ENCODE peak calls at places on chromosome 5, in eight cellular contexts. X is IMR-90, B is psoas muscle, S is HCT116, Q is spleen, N is aorta, T is pancreas, D is small intestine. I is an unnamed sample. For H3K4me1 and H3K27me3, the result is how much of the 10 kb centered on the place peaks cover.

GRCh38 chr5:92505925-92506324 is 1075.1 kb downstream of the NR2F1-AS1 start:
- DNase-seq in N (no peak), B (no peak), X (peak), D (peak), Q (no peak), S (no peak), T (no peak), I (no peak)

GRCh38 chr5:61120534-61120933 is 41.7 kb downstream of the SMIM15 start:
- DNase-seq in S (no peak), T (no peak), N (no peak), D (no peak), B (no peak), Q (no peak), X (peak), I (no peak)

GRCh38 chr5:6490246-6490645 is 41.6 kb downstream of the UBE2QL1 start:
- DNase-seq in D (no peak), X (no peak), S (no peak), B (no peak), N (no peak), T (no peak), Q (no peak), I (no peak)

GRCh38 chr5:7208911-7209310 is 187.0 kb upstream of the ADCY2 start:
- DNase-seq in S (no peak), D (peak), B (peak), T (no peak), N (no peak), Q (no peak), X (no peak), I (no peak)

GRCh38 chr5:64949331-64949730 is 180.6 kb downstream of the CWC27 start:
- DNase-seq in X (no peak), S (no peak), B (no peak), N (no peak), D (no peak), Q (no peak), T (no peak), I (no peak)

GRCh38 chr5:111948517-111948916 is 191.5 kb upstream of the NREP start:
- DNase-seq in B (no peak), X (peak), T (no peak), D (no peak), Q (no peak), N (no peak), S (peak), I (no peak)

GRCh38 chr5:74542477-74542876 is 98.1 kb downstream of the ENC1 start:
- DNase-seq in X (no peak), B (no peak), N (no peak), Q (no peak), T (no peak), S (no peak), D (no peak), I (no peak)

GRCh38 chr5:85010014-85010562 is 625.4 kb upstream of the EDIL3 start:
- DNase-seq in X (no peak), T (no peak), B (no peak), Q (no peak), S (no peak), D (no peak), N (no peak), I (no peak)

GRCh38 chr5:132387649-132388117 is 18.2 kb downstream of the SLC22A5 start:
- DNase-seq in S (peak), B (peak), T (no peak), D (peak), Q (no peak), X (peak), N (peak), I (no peak)

GRCh38 chr5:157827429-157827828 is 31.5 kb downstream of the CLINT1 start:
- DNase-seq in Q (no peak), X (peak), D (no peak), B (no peak), S (no peak), T (no peak), N (no peak), I (no peak)

GRCh38 chr5:14270212-14270702 is 127.1 kb downstream of the TRIO start:
- DNase-seq in B (peak), N (no peak), Q (no peak), D (peak), T (no peak), X (peak), S (peak), I (no peak)

GRCh38 chr5:33310471-33310870 is 130.3 kb upstream of the TARS1 start:
- DNase-seq in T (no peak), Q (no peak), D (no peak), S (no peak), B (no peak), N (no peak), X (peak), I (no peak)
- H3K4me1 ChIP-seq in T (under half), Q (under half), D (under half), S (under half), B (under half), N (under half), X (under half), I (under half)

GRCh38 chr5:168833383-168833782 is 254.2 kb upstream of the PANK3 start:
- DNase-seq in D (no peak), Q (no peak), X (no peak), T (no peak), B (no peak), N (no peak), S (no peak), I (no peak)

GRCh38 chr5:168842571-168843205 is 263.5 kb upstream of the PANK3 start:
- DNase-seq in T (no peak), Q (no peak), N (no peak), X (no peak), S (no peak), D (no peak), B (no peak), I (no peak)

GRCh38 chr5:168836603-168837245 is 257.6 kb upstream of the PANK3 start:
- DNase-seq in B (no peak), D (no peak), N (no peak), X (no peak), T (no peak), S (no peak), Q (no peak), I (no peak)

GRCh38 chr5:168833936-168834335 is 254.8 kb upstream of the PANK3 start:
- DNase-seq in B (no peak), D (no peak), T (no peak), S (no peak), Q (no peak), N (no peak), X (no peak), I (no peak)

DNA sequence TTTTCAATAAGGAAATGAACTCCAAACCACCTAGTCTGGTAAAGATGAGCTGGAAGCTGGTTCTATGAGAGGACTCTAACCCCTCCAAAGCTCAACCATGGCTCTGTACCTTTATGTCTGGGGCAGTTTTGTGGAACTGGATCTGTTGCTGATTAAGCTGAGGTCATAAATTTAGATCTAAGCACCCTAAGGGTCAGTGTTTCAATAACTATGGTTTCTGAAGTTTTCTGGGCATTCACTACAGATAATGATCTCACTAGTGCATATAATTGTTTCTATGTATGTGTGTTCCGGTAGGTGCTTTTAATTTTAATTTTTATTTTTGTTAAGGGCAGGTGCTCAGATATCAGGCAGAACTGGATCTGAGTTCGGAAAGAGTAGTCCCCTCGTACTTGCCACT is 258.7 kb upstream of the PANK3 start:
- DNase-seq in B (no peak), S (no peak), Q (no peak), N (no peak), D (no peak), T (no peak), X (no peak), I (no peak)
- H3K27me3 ChIP-seq in B (under half), S (half or more), Q (under half), N (under half), D (under half), T (under half), X (under half), I (under half)

DNA sequence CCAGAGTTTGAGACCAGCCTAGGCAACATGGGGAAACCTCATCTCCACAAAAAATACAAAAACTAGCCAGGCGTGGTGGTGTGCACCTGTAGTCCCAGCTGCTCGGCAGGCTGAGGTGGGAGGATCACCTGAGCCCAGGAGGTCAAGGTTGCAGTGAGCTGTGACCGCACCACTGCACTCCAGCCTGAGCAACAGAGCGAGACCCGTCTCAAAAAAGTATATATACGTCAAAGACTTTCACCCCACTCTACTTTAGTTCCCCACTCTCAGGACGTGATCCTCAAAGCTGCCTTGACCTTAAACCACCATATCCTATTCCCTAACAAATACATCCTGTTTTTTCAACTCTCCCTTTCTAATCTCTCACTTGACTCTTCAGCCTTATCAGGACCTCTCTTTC is 41.0 kb downstream of the PCDHGC5 start:
- DNase-seq in D (no peak), X (no peak), N (no peak), B (no peak), T (no peak), Q (no peak), S (no peak), I (no peak)
- H3K4me1 ChIP-seq in D (under half), X (under half), N (under half), B (under half), T (under half), Q (under half), S (under half), I (under half)

GRCh38 chr5:73314395-73315195 is 134.0 kb downstream of the FOXD1 start:
- DNase-seq in S (no peak), X (peak), B (no peak), N (no peak), D (no peak), Q (no peak), T (no peak), I (no peak)

GRCh38 chr5:73307645-73308346 is 134.8 kb downstream of the TMEM174 start:
- DNase-seq in X (no peak), D (no peak), N (no peak), S (no peak), Q (no peak), T (no peak), B (no peak), I (no peak)

GRCh38 chr5:73312872-73313510 is 135.6 kb downstream of the FOXD1 start:
- DNase-seq in D (no peak), S (no peak), B (no peak), N (no peak), X (peak), T (no peak), Q (no peak), I (no peak)

GRCh38 chr5:73312146-73312871 is 136.3 kb downstream of the FOXD1 start:
- DNase-seq in B (no peak), X (peak), N (no peak), T (no peak), S (no peak), D (peak), Q (no peak), I (peak)

DNA sequence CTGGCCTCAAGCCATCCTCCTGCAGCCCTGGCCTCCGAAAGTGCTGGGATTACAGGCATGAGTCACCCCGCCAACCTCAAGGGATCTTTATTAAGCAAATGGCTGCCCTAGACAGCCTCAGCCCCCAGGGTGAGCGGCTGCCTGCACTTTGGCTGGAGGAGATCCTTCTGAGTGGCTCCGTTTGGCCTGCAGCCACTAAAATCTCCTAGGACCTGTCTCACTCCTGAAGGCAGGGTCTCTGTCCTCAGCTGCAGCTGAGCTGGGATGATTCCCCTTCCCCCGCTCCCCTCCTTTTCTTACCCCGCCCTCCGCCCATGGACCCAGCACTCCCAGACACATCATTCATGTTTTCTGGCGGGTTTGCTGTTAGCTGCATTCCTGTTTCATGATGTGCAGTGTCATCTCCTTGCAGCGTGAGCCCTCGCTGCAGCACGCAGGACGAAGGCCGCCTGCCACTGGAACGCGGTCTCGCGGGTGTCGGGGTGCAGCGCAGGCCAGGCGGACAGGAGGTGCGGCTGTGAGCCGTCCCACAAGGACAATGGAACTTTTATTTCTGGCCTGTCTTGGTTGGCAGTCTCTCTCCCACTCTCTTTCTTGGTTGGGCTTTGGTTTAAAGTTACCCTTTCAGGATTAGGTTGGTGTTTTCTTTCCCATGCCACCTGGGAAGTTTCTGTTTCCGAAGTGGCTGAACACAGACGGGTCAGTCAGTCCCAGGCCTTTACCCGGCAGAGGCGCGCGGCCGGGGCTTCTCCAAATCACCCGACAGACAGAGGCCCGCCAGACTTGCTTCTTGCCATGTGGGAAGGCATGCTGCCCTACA is 137.1 kb downstream of the FOXD1 start:
- DNase-seq in T (no peak), D (no peak), X (peak), N (peak), S (no peak), Q (no peak), B (peak), I (peak)
- H3K27me3 ChIP-seq in T (under half), D (under half), X (under half), N (under half), S (under half), Q (half or more), B (half or more), I (half or more)

GRCh38 chr5:175752826-175753535 is 95.1 kb downstream of the HRH2 start:
- DNase-seq in T (no peak), Q (no peak), S (no peak), D (no peak), X (no peak), N (no peak), B (no peak), I (no peak)
- H3K4me1 ChIP-seq in T (under half), Q (under half), S (under half), D (under half), X (under half), N (under half), B (under half), I (under half)

DNA sequence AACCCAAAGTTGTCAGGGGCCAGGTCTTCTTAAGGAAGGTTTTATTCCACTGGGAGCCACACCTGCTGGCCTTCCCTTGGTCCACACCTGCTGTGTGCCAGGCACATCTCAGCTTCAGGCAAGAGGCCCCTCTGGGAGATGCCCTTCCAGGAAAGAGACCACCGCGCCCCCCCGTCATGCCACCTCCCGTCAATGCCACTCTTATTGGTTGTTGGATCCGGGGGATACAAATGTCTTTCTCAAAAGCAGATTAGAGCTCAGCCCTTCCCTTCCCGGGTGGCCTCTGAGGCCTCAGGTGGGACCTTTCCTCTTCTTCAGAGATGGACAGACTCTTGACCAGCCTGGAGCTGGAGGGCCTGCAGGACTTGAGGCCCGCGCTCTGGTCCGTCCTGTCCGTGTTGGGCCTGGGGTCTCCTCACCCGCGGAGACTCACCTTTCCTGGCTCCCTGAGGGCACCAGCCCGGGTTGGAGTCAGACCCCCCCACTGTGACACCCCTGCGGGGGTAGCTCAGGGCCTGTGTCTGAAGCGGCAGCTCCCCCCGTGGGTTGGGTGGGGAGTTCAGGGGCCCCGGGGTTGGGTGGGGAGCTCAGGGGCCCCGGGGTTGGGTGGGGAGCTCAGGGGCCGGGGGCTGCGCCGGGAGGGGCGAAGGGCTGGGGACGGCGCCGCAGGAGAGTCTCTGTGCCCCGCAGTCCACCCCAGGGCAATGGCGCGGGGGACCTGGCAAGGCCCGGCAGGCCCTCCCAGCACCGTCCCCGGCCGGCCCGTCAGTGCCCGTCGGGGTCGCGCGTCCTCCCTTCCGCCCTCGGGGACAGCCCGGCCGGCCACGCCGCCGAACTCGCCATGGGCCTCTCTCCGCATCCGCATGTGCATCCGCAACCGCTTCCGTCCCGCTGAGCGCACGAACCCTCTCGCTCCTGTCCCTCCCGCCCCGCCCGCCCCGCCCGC is 3.7 kb upstream of the SLC9A3 start:
- DNase-seq in Q (peak), N (peak), S (no peak), D (no peak), B (peak), T (peak), X (no peak), I (peak)
- H3K27me3 ChIP-seq in Q (half or more), N (under half), S (under half), D (under half), B (half or more), T (under half), X (half or more), I (half or more)

GRCh38 chr5:102895976-102896375 is 140.9 kb downstream of the PAM start:
- DNase-seq in T (no peak), D (no peak), Q (no peak), X (no peak), N (no peak), S (no peak), B (no peak), I (no peak)

GRCh38 chr5:102890133-102890532 is 135.0 kb downstream of the PAM start:
- DNase-seq in N (no peak), B (no peak), X (no peak), Q (no peak), S (no peak), D (no peak), T (no peak), I (no peak)

GRCh38 chr5:102891175-102891574 is 136.1 kb downstream of the PAM start:
- DNase-seq in X (no peak), D (no peak), S (no peak), B (no peak), T (no peak), N (no peak), Q (no peak), I (no peak)

GRCh38 chr5:102895223-102895622 is 140.1 kb downstream of the PAM start:
- DNase-seq in X (no peak), Q (no peak), N (no peak), S (no peak), T (no peak), B (no peak), D (no peak), I (no peak)

GRCh38 chr5:102893942-102894341 is 138.8 kb downstream of the PAM start:
- DNase-seq in N (no peak), X (no peak), T (no peak), D (no peak), Q (no peak), S (no peak), B (no peak), I (no peak)
- H3K4me1 ChIP-seq in N (under half), X (under half), T (under half), D (under half), Q (under half), S (under half), B (under half), I (under half)